ENCODE peak calls at places on chromosomes 3 and 15, in six cellular contexts. X, F, B, R, U and W are unnamed samples.

GRCh38 chr15:33044598-33044997 is 149.9 kb downstream of the FMN1 start:
- DNase-seq in X (no peak), F (no peak), B (no peak), R (no peak), U (no peak), W (no peak)

GRCh38 chr3:72097053-72097452 is 312.1 kb upstream of the PROK2 start:
- DNase-seq in X (no peak), F (no peak), B (no peak), R (no peak), U (no peak), W (no peak)

GRCh38 chr3:127091376-127091775 is 101.6 kb upstream of the PRR23E start:
- DNase-seq in X (no peak), F (no peak), B (no peak), R (no peak), U (no peak), W (no peak)

GRCh38 chr3:69743975-69744374 is 4.7 kb downstream of the MITF start:
- DNase-seq in X (no peak), F (no peak), B (no peak), R (no peak), U (no peak), W (no peak)

GRCh38 chr3:60673123-60673522 is 578.1 kb downstream of the FHIT start:
- DNase-seq in X (no peak), F (no peak), B (no peak), R (no peak), U (no peak), W (no peak)

GRCh38 chr3:127646501-127647046 is 17.6 kb downstream of the PODXL2 start:
- DNase-seq in X (no peak), F (no peak), B (no peak), R (no peak), U (no peak), W (no peak)

GRCh38 chr3:21722301-21722700 is 28.7 kb downstream of the ZNF385D start:
- DNase-seq in X (no peak), F (no peak), B (no peak), R (no peak), U (no peak), W (no peak)

GRCh38 chr3:172512363-172512762 is 10.9 kb downstream of the TNFSF10 start:
- DNase-seq in X (peak), F (peak), B (peak), R (peak), U (no peak), W (no peak)

GRCh38 chr3:114454592-114455251 is 160.9 kb downstream of the TIGIT start:
- DNase-seq in X (peak), F (peak), B (no peak), R (peak), U (no peak), W (no peak)

GRCh38 chr3:15923640-15924405 is 126.0 kb upstream of the ANKRD28 start:
- DNase-seq in X (no peak), F (no peak), B (no peak), R (no peak), U (no peak), W (no peak)

GRCh38 chr3:61625429-61625828 is 64.1 kb downstream of the PTPRG start:
- DNase-seq in X (no peak), F (no peak), B (no peak), R (no peak), U (no peak), W (no peak)

GRCh38 chr3:51358981-51359380 is 26.1 kb upstream of the MANF start:
- DNase-seq in X (no peak), F (no peak), B (no peak), R (no peak), U (no peak), W (no peak)

GRCh38 chr3:30518201-30518864 is 88.1 kb upstream of the TGFBR2 start:
- DNase-seq in X (peak), F (peak), B (peak), R (no peak), U (no peak), W (no peak)

GRCh38 chr3:51657234-51657633 is 13.8 kb upstream of the TEX264 start:
- DNase-seq in X (no peak), F (no peak), B (no peak), R (no peak), U (no peak), W (no peak)

DNA sequence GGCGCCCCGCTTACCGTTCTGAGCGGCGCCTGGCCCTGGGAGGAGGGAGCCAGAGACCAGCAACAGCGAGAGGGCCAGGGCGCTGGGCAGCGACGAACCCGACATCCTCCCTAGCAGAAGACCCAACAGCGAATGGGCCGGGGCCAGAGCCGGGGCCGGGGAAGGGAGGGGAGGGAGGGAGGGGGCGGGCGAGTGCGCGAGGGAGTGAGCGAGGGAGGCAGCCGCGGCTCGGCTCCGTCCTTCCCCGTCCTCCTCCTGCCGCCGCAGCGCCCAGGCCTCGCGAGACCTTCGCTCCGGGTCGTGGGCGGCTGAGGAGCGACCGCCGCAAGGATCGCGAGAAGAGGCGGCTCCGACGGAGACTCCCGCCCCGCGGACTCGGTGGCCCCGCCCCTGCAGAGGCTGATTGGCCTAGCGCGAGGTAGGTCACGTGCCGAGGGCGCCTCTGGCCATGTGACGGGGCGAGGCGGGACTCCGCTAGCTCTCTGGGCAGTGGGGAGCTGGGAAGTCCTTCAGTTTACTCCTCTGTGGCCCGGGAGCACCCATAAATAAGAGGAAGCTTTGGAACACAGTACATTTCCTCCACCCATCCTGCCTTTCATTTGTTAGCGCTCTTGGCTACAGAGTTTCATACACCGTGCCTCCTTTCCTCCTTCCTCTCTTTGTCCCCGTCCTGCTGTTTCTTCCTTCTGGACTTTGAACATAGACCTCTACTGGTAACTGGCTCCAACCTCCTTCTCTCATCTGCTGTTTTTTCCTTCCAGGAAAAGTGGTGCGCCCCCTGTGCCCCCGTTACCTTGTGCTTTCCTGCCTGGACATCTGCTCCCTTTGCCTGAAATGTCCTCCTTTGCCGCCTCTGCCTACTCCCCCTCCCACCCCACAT is at the start of gene NPTN:
- DNase-seq in X (peak), F (peak), B (peak), R (peak), U (peak), W (peak)
- TF ChIP-seq CTCF in X (peak), F (peak), B (no peak), R (no peak), U (peak), W (no peak)

DNA sequence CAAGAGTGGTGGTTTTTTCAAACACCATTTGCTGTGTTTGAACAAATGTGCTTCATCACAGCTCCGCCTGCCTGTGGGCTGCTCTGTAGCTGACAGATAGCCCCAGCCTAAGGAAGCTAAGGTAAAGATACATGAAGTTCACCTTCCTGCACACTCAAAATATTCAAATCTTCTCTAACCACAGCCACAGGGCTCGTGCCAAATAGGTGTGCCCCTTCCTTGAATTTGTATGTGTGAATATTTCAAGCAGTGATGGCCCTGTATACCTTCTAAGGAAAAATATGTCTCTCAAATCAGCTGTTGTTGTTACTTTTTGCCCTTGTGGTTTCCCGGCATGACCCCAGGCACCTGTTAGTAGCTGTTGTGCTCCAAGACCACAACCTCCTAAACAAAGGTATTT is 92.8 kb downstream of the CCNL1 start:
- DNase-seq in X (no peak), F (no peak), B (no peak), R (no peak), U (no peak), W (peak)
- TF ChIP-seq CTCF in X (no peak), F (peak), B (no peak), R (no peak), U (peak), W (peak)

GRCh38 chr3:129101370-129102138 is 20.1 kb downstream of the RAB43 start:
- DNase-seq in X (no peak), F (no peak), B (no peak), R (no peak), U (no peak), W (no peak)
- TF ChIP-seq CTCF in X (no peak), F (no peak), B (no peak), R (no peak), U (no peak), W (no peak)

DNA sequence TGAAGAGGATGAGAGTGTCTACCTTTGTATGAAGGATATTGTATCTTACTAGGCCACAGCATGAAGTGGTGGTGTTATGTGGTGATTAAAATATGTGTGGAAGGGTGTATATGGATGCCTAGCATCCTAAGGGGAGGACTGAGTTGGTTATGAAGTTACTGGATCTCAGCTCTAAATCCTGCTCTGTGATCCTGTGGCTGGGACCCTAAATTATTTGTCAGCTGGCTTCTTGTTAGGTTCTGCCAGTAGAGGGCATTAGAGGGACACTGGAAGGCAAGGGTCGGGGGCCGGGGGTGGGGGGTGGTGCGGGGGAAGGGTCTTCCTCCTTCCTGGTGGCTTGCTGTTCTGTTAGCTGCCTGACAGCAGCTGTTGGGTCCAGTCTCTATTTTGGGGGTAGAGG is 34.9 kb downstream of the MORF4L1 start:
- DNase-seq in X (no peak), F (no peak), B (no peak), R (no peak), U (no peak), W (no peak)
- TF ChIP-seq CTCF in X (peak), F (peak), B (no peak), R (peak), U (peak), W (peak)

GRCh38 chr3:89043406-89043947 is 63.9 kb upstream of the EPHA3 start:
- DNase-seq in X (no peak), F (no peak), B (no peak), R (no peak), U (no peak), W (no peak)

GRCh38 chr3:89046661-89047060 is 60.8 kb upstream of the EPHA3 start:
- DNase-seq in X (no peak), F (no peak), B (no peak), R (no peak), U (no peak), W (no peak)

DNA sequence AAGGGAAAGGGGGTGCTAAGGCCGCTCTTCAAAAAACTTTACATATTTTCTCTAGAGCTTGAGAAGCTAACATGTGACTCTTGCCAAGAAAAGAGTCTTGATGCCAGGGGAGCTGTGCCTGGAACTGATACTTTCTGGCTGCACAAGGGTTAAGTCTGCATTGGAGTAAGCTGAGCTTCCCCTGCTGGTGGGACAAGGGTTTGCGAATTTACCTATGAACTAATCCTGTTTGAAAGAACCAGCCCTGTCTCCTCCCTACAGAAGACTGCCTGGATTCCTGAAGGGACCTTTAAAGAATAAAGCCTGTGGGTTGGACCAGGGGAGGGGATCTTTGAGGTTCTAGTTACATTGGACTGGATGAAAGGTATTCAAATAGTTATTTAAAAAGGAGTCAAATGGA is 58.3 kb upstream of the EPHA3 start:
- DNase-seq in X (no peak), F (no peak), B (no peak), R (no peak), U (no peak), W (no peak)
- TF ChIP-seq CTCF in X (peak), F (peak), B (no peak), R (no peak), U (peak), W (peak)

GRCh38 chr15:40108855-40109735 is at the start of gene BMF:
- DNase-seq in X (peak), F (peak), B (peak), R (peak), U (peak), W (peak)
- TF ChIP-seq CTCF in X (peak), F (peak), B (peak), R (peak), U (peak), W (peak)

GRCh38 chr3:55090310-55090709 is 162.5 kb upstream of the LRTM1 start:
- DNase-seq in X (no peak), F (no peak), B (no peak), R (no peak), U (no peak), W (no peak)
- TF ChIP-seq CTCF in X (no peak), F (no peak), B (no peak), R (no peak), U (no peak), W (no peak)

DNA sequence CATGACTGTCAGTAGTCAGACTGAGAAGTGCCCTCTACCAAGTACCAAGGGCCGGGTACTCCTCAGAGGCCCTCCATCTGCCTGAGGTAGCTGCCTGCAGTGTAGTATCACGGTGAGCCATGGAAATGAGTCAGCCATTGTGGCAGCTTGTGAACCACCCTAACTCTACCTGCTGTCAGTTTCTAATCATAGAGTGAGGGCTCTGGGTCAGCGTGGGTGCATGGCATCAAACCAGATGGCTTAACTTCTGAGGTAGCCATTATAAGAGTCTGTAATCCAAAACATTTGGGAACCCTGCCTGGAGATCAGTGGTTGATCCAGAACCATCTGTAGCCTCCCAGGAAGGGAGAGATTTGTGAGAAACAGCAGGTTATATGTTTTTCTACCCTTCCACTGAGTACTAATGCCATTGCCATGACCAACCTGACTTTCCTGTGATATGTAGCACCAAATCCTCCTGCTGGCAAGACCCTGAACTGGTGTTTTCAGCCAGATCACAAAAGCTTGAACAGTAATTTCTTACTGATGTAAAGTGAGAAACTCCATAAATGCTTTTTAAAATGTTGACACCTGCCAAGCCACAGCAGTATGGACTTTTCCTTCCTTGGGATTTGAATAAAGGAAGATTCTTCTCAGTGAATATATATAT is 38.9 kb downstream of the ABHD2 start:
- DNase-seq in X (no peak), F (no peak), B (no peak), R (no peak), U (no peak), W (no peak)
- TF ChIP-seq CTCF in X (no peak), F (no peak), B (no peak), R (no peak), U (peak), W (no peak)